ENCODE peak calls at places on chromosomes 7 and 10, in five cellular contexts. One of them, this sample, is unnamed. For H3K27me3, the result is how much of the 10 kb centered on the place peaks cover.

GRCh38 chr7:37656913-37657530 is 26.5 kb upstream of the GPR141 start:
- DNase-seq in heart left ventricle: no peak
- DNase-seq in fibroblast of lung: no peak
- DNase-seq in upper lobe of right lung: no peak
- DNase-seq in kidney epithelial cell: no peak
- DNase-seq in this sample: no peak

GRCh38 chr10:86373251-86373650 is 6.7 kb upstream of the GRID1 start:
- DNase-seq in kidney epithelial cell: no peak
- DNase-seq in fibroblast of lung: no peak
- DNase-seq in heart left ventricle: peak
- DNase-seq in upper lobe of right lung: no peak
- DNase-seq in this sample: no peak

GRCh38 chr7:45050198-45050597 is 38.6 kb downstream of the NACAD start:
- DNase-seq in fibroblast of lung: no peak
- DNase-seq in heart left ventricle: no peak
- DNase-seq in upper lobe of right lung: no peak
- DNase-seq in kidney epithelial cell: no peak
- DNase-seq in this sample: no peak

GRCh38 chr7:140349172-140349771 is 49.1 kb downstream of the SLC37A3 start:
- DNase-seq in fibroblast of lung: peak
- DNase-seq in kidney epithelial cell: no peak
- DNase-seq in heart left ventricle: no peak
- DNase-seq in upper lobe of right lung: no peak
- DNase-seq in this sample: no peak

GRCh38 chr10:16779375-16779774 is 37.8 kb downstream of the RSU1 start:
- DNase-seq in heart left ventricle: no peak
- DNase-seq in upper lobe of right lung: no peak
- DNase-seq in fibroblast of lung: peak
- DNase-seq in kidney epithelial cell: no peak
- DNase-seq in this sample: no peak

GRCh38 chr7:16178069-16178468 is 243.3 kb downstream of the CRPPA start:
- DNase-seq in upper lobe of right lung: no peak
- DNase-seq in heart left ventricle: no peak
- DNase-seq in kidney epithelial cell: no peak
- DNase-seq in fibroblast of lung: no peak
- DNase-seq in this sample: no peak

GRCh38 chr10:13633689-13634088 is 46.9 kb downstream of the PRPF18 start:
- DNase-seq in upper lobe of right lung: no peak
- DNase-seq in kidney epithelial cell: no peak
- DNase-seq in fibroblast of lung: no peak
- DNase-seq in heart left ventricle: peak
- DNase-seq in this sample: no peak

GRCh38 chr10:125849448-125849847 is 26.1 kb downstream of the BCCIP start:
- DNase-seq in fibroblast of lung: no peak
- DNase-seq in upper lobe of right lung: no peak
- DNase-seq in heart left ventricle: no peak
- DNase-seq in kidney epithelial cell: no peak
- DNase-seq in this sample: no peak

GRCh38 chr7:2521952-2522591 is 2.5 kb downstream of the LFNG start:
- DNase-seq in kidney epithelial cell: no peak
- DNase-seq in upper lobe of right lung: no peak
- DNase-seq in heart left ventricle: no peak
- DNase-seq in fibroblast of lung: peak
- DNase-seq in this sample: no peak

GRCh38 chr10:44865289-44865671 is 45.9 kb upstream of the TMEM72 start:
- DNase-seq in upper lobe of right lung: no peak
- DNase-seq in heart left ventricle: peak
- DNase-seq in fibroblast of lung: no peak
- DNase-seq in kidney epithelial cell: no peak
- DNase-seq in this sample: no peak

GRCh38 chr7:127514499-127514898 is 70.9 kb downstream of the GCC1 start:
- DNase-seq in heart left ventricle: no peak
- DNase-seq in kidney epithelial cell: no peak
- DNase-seq in upper lobe of right lung: no peak
- DNase-seq in fibroblast of lung: peak
- DNase-seq in this sample: peak

GRCh38 chr7:2985866-2986265 is 57.8 kb downstream of the CARD11 start:
- DNase-seq in upper lobe of right lung: peak
- DNase-seq in fibroblast of lung: no peak
- DNase-seq in kidney epithelial cell: no peak
- DNase-seq in heart left ventricle: no peak
- DNase-seq in this sample: no peak

GRCh38 chr10:98038333-98038732 is 7.9 kb upstream of the CRTAC1 start:
- DNase-seq in heart left ventricle: no peak
- DNase-seq in upper lobe of right lung: peak
- DNase-seq in fibroblast of lung: no peak
- DNase-seq in kidney epithelial cell: no peak
- DNase-seq in this sample: no peak

GRCh38 chr10:21953585-21954057 is 49.9 kb downstream of the DNAJC1 start:
- DNase-seq in heart left ventricle: no peak
- DNase-seq in fibroblast of lung: peak
- DNase-seq in kidney epithelial cell: no peak
- DNase-seq in upper lobe of right lung: no peak
- DNase-seq in this sample: no peak

GRCh38 chr7:53996856-53997255 is 545.3 kb upstream of the VSTM2A start:
- DNase-seq in upper lobe of right lung: no peak
- DNase-seq in heart left ventricle: no peak
- DNase-seq in fibroblast of lung: no peak
- DNase-seq in kidney epithelial cell: no peak
- DNase-seq in this sample: no peak

GRCh38 chr7:24573008-24573553 is at the start of gene PALS2:
- DNase-seq in kidney epithelial cell: no peak
- DNase-seq in upper lobe of right lung: peak
- DNase-seq in heart left ventricle: peak
- DNase-seq in fibroblast of lung: peak
- DNase-seq in this sample: no peak

GRCh38 chr10:103720964-103721335 is 134.4 kb downstream of the SH3PXD2A start:
- DNase-seq in fibroblast of lung: no peak
- DNase-seq in kidney epithelial cell: no peak
- DNase-seq in heart left ventricle: no peak
- DNase-seq in upper lobe of right lung: no peak
- DNase-seq in this sample: no peak

GRCh38 chr10:78923644-78924318 is 145.0 kb upstream of the ZMIZ1 start:
- DNase-seq in upper lobe of right lung: peak
- DNase-seq in heart left ventricle: no peak
- DNase-seq in fibroblast of lung: no peak
- DNase-seq in kidney epithelial cell: no peak
- DNase-seq in this sample: no peak

GRCh38 chr10:45442251-45442650 is 68.2 kb downstream of the ALOX5 start:
- DNase-seq in fibroblast of lung: no peak
- DNase-seq in upper lobe of right lung: peak
- DNase-seq in heart left ventricle: no peak
- DNase-seq in kidney epithelial cell: no peak
- DNase-seq in this sample: no peak

GRCh38 chr10:101301111-101301731 is 52.7 kb upstream of the BTRC start:
- DNase-seq in kidney epithelial cell: no peak
- DNase-seq in heart left ventricle: peak
- DNase-seq in upper lobe of right lung: no peak
- DNase-seq in fibroblast of lung: no peak
- DNase-seq in this sample: peak

GRCh38 chr7:66140924-66141323 is 26.3 kb downstream of the CRCP start:
- DNase-seq in fibroblast of lung: peak
- DNase-seq in kidney epithelial cell: no peak
- DNase-seq in upper lobe of right lung: peak
- DNase-seq in heart left ventricle: peak
- DNase-seq in this sample: no peak

GRCh38 chr7:30800785-30801252 is 29.6 kb downstream of the MINDY4 start:
- DNase-seq in heart left ventricle: peak
- DNase-seq in fibroblast of lung: peak
- DNase-seq in upper lobe of right lung: no peak
- DNase-seq in kidney epithelial cell: no peak
- DNase-seq in this sample: peak

GRCh38 chr7:21580073-21580521 is 37.3 kb downstream of the DNAH11 start:
- DNase-seq in kidney epithelial cell: no peak
- DNase-seq in fibroblast of lung: peak
- DNase-seq in upper lobe of right lung: no peak
- DNase-seq in heart left ventricle: no peak
- DNase-seq in this sample: peak

GRCh38 chr7:77426521-77427051 is 10.4 kb upstream of the GSAP start:
- DNase-seq in heart left ventricle: no peak
- DNase-seq in upper lobe of right lung: no peak
- DNase-seq in fibroblast of lung: peak
- DNase-seq in kidney epithelial cell: no peak
- DNase-seq in this sample: no peak

GRCh38 chr7:49986191-49986590 is 106.9 kb downstream of the ZPBP start:
- DNase-seq in kidney epithelial cell: no peak
- DNase-seq in fibroblast of lung: no peak
- DNase-seq in upper lobe of right lung: no peak
- DNase-seq in heart left ventricle: no peak
- DNase-seq in this sample: no peak

GRCh38 chr10:34580643-34581042 is 234.5 kb downstream of the PARD3 start:
- DNase-seq in kidney epithelial cell: no peak
- DNase-seq in upper lobe of right lung: no peak
- DNase-seq in fibroblast of lung: peak
- DNase-seq in heart left ventricle: no peak
- DNase-seq in this sample: no peak

GRCh38 chr7:51366930-51367613 is 50.5 kb upstream of the COBL start:
- DNase-seq in heart left ventricle: no peak
- DNase-seq in fibroblast of lung: peak
- DNase-seq in kidney epithelial cell: no peak
- DNase-seq in upper lobe of right lung: no peak
- DNase-seq in this sample: no peak

GRCh38 chr10:19816420-19817250 is at the start of gene PLXDC2:
- DNase-seq in kidney epithelial cell: no peak
- DNase-seq in upper lobe of right lung: peak
- DNase-seq in heart left ventricle: peak
- DNase-seq in fibroblast of lung: peak
- DNase-seq in this sample: peak

GRCh38 chr10:30639946-30640786 is 10.6 kb upstream of the LYZL2 start:
- DNase-seq in fibroblast of lung: peak
- DNase-seq in heart left ventricle: no peak
- DNase-seq in kidney epithelial cell: peak
- DNase-seq in upper lobe of right lung: no peak
- DNase-seq in this sample: peak

GRCh38 chr7:2928613-2929311 is 84.7 kb upstream of the GNA12 start:
- DNase-seq in fibroblast of lung: no peak
- DNase-seq in kidney epithelial cell: no peak
- DNase-seq in heart left ventricle: no peak
- DNase-seq in upper lobe of right lung: peak
- DNase-seq in this sample: no peak

GRCh38 chr10:50991496-50992355 is 82.6 kb upstream of the PRKG1 start:
- DNase-seq in kidney epithelial cell: no peak
- DNase-seq in heart left ventricle: peak
- DNase-seq in fibroblast of lung: peak
- DNase-seq in upper lobe of right lung: peak
- DNase-seq in this sample: no peak

GRCh38 chr10:90665905-90666662 is 191.8 kb downstream of the HTR7 start:
- DNase-seq in kidney epithelial cell: no peak
- DNase-seq in fibroblast of lung: no peak
- DNase-seq in upper lobe of right lung: no peak
- DNase-seq in heart left ventricle: no peak
- DNase-seq in this sample: no peak
- TF ChIP-seq CTCF in kidney epithelial cell: no peak
- TF ChIP-seq CTCF in fibroblast of lung: no peak
- TF ChIP-seq CTCF in upper lobe of right lung: no peak
- TF ChIP-seq CTCF in heart left ventricle: no peak
- TF ChIP-seq CTCF in this sample: no peak

GRCh38 chr7:157670490-157671357 is 333.9 kb downstream of the DNAJB6 start:
- DNase-seq in kidney epithelial cell: no peak
- DNase-seq in fibroblast of lung: peak
- DNase-seq in upper lobe of right lung: no peak
- DNase-seq in heart left ventricle: no peak
- DNase-seq in this sample: no peak
- H3K27me3 ChIP-seq in kidney epithelial cell: under half
- H3K27me3 ChIP-seq in fibroblast of lung: under half
- H3K27me3 ChIP-seq in upper lobe of right lung: under half
- H3K27me3 ChIP-seq in heart left ventricle: under half
- H3K27me3 ChIP-seq in this sample: under half

DNA sequence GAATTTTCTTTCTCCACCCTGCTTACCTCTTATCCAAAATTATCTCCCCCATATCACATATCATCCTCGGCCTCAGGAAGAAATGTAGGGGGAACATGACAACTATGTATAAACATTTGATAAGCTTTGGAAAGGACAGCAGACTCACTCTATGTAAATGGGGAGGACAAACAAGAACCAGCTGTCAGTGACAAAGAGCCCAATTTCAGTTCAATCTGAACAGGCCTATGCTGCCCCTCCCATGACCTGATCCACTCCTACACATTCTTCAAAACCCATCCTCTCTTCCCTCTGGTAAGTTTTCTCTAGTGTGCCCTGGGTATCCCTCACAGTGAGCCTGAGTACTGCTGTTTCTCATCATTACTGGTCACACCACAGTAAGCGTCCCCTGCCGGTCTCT is 20.8 kb downstream of the FZD9 start:
- DNase-seq in fibroblast of lung: no peak
- DNase-seq in kidney epithelial cell: no peak
- DNase-seq in upper lobe of right lung: no peak
- DNase-seq in heart left ventricle: no peak
- DNase-seq in this sample: no peak
- TF ChIP-seq CTCF in fibroblast of lung: no peak
- TF ChIP-seq CTCF in kidney epithelial cell: no peak
- TF ChIP-seq CTCF in upper lobe of right lung: no peak
- TF ChIP-seq CTCF in heart left ventricle: no peak
- TF ChIP-seq CTCF in this sample: no peak

GRCh38 chr10:11012476-11012875 is 5.2 kb upstream of the CELF2 start:
- DNase-seq in fibroblast of lung: no peak
- DNase-seq in heart left ventricle: no peak
- DNase-seq in kidney epithelial cell: no peak
- DNase-seq in upper lobe of right lung: peak
- DNase-seq in this sample: no peak
- H3K27me3 ChIP-seq in fibroblast of lung: under half
- H3K27me3 ChIP-seq in heart left ventricle: under half
- H3K27me3 ChIP-seq in kidney epithelial cell: under half
- H3K27me3 ChIP-seq in upper lobe of right lung: under half
- H3K27me3 ChIP-seq in this sample: under half

DNA sequence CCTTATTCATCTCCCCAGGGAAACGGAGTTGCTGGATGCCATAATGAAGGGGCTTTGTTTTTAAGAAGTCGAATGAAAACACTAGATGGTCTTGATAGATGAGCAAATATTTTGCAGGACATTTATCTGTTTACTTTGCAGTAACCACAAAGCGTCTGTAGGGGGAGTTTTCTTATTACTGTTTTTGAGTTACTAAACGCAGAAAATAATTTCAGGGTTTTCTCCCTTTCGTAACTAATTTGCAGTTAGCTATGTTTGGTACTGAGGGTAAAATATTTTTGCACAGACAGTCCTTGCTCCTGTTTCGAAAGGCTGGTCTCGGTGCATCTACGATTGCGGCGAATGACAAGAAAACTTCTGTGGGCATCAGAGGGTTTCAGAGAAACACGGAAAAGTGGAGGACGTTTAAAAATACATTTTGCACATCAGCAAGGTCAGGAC is 505.6 kb upstream of the MKI67 start:
- DNase-seq in fibroblast of lung: peak
- DNase-seq in heart left ventricle: no peak
- DNase-seq in kidney epithelial cell: no peak
- DNase-seq in upper lobe of right lung: no peak
- DNase-seq in this sample: no peak
- TF ChIP-seq CTCF in fibroblast of lung: peak
- TF ChIP-seq CTCF in heart left ventricle: peak
- TF ChIP-seq CTCF in kidney epithelial cell: peak
- TF ChIP-seq CTCF in upper lobe of right lung: peak
- TF ChIP-seq CTCF in this sample: peak

DNA sequence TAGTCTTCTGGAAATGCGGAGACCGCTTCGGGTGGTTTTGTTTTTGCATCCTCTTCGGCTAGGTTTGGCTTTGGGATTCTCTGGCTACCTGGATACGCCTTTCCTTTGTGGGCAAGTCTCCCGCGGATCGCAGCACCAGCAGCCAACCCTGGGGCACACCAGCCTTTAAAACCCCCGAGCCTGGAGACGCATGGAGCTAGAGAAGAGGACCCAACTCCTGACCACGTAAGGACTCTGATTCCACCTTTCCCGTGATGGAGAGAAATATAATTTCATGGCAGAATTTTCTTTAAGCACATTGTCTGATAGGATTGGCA is 535.4 kb upstream of the GALNT17 start:
- DNase-seq in fibroblast of lung: no peak
- DNase-seq in upper lobe of right lung: no peak
- DNase-seq in kidney epithelial cell: no peak
- DNase-seq in heart left ventricle: no peak
- DNase-seq in this sample: no peak
- H3K27me3 ChIP-seq in fibroblast of lung: under half
- H3K27me3 ChIP-seq in upper lobe of right lung: under half
- H3K27me3 ChIP-seq in kidney epithelial cell: under half
- H3K27me3 ChIP-seq in heart left ventricle: under half
- H3K27me3 ChIP-seq in this sample: under half

This sample was measured in AG04450.